ENCODE peak calls at places on chromosomes 7 and 10, in ten cellular contexts. F is tibial artery, O is fibroblast of lung, B is adrenal gland, X is OCI-LY7, Z is mammary epithelial cell, Q is suprapubic skin, E is body of pancreas, V is ascending aorta, L is IMR-90. A is an unnamed sample.

GRCh38 chr7:73703985-73704639 is 15.4 kb downstream of the STX1A start:
- DNase-seq in F (no peak), O (peak; percentile 65), B (peak; percentile 62), X (peak; percentile 19), Z (no peak), Q (no peak), E (peak; percentile 57), V (no peak), L (peak; percentile 12), A (no peak)

GRCh38 chr7:25671087-25671486 is 442.8 kb upstream of the NPVF start:
- DNase-seq in F (no peak), O (peak; percentile 39), B (no peak), X (no peak), Z (no peak), Q (no peak), E (no peak), V (no peak), L (no peak), A (no peak)

GRCh38 chr10:97503413-97503812 is 4.7 kb downstream of the UBTD1 start:
- DNase-seq in F (no peak), O (no peak), B (no peak), X (no peak), Z (no peak), Q (no peak), E (no peak), V (no peak), L (no peak), A (no peak)

GRCh38 chr10:122878799-122879338 is 512 bp downstream of the FAM24B start:
- DNase-seq in F (no peak), O (no peak), B (no peak), X (peak; percentile 11), Z (no peak), Q (no peak), E (peak; percentile 75), V (no peak), L (no peak), A (no peak)

GRCh38 chr10:113746188-113746950 is 5.1 kb upstream of the PLEKHS1 start:
- DNase-seq in F (no peak), O (no peak), B (no peak), X (no peak), Z (no peak), Q (no peak), E (peak; percentile 26), V (no peak), L (no peak), A (no peak)

GRCh38 chr7:68038621-68039314 is 1042.1 kb downstream of the TYW1 start:
- DNase-seq in F (no peak), O (peak; percentile 6), B (no peak), X (no peak), Z (no peak), Q (no peak), E (no peak), V (no peak), L (no peak), A (no peak)

GRCh38 chr7:25391295-25391861 is 163.1 kb upstream of the NPVF start:
- DNase-seq in F (no peak), O (peak; percentile 72), B (no peak), X (peak; percentile 7), Z (no peak), Q (no peak), E (no peak), V (no peak), L (peak; percentile 22), A (no peak)

GRCh38 chr7:31146026-31146425 is 93.9 kb downstream of the ADCYAP1R1 start:
- DNase-seq in F (no peak), O (no peak), B (no peak), X (no peak), Z (peak; percentile 48), Q (no peak), E (no peak), V (no peak), L (no peak), A (no peak)

GRCh38 chr7:139823855-139824670 is 5.0 kb upstream of the TBXAS1 start:
- DNase-seq in F (no peak), O (peak; percentile 92), B (no peak), X (no peak), Z (no peak), Q (no peak), E (no peak), V (no peak), L (peak; percentile 90), A (no peak)
- TF ChIP-seq CTCF in F (no peak), O (no peak), B (no peak), X (no peak), Z (no peak), Q (no peak), E (no peak), V (no peak), L (no peak), A (no peak)

DNA sequence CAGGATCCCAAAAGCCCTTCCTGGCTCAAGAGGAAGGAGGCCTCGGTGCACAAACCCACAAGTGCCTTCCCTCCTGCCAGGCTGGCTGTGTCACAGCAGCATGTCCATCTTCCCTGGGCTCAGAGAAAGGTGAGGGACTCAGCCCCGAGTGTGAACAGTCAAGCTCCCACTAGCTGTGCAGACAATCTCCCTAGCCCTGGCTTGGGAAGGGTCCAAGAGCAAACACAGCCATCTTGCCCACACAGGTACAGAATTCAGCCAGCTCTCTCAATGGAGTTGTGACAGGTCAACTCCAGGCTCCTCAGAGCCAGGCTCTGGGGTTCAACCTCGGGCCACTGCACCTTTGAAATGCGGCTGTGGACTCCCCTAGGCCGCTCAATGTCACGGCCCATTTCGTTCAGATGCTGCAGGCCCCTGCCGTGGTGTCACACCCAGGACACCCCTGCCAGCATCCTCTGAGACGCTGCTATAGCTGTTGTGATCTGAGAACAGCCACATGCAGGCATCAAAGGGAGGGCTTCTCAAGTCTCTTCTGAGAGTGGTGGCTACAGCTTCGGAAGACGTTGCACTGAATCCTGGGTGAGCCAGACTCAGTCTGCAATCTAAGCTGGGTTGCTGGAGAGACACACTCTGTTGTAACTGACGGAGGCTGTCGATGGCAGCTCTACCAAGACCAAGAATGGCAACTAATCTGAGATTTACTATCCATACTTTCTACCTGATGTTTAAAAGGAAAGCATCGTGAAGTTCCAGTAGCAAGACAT is 137.8 kb downstream of the DIP2C start:
- DNase-seq in F (no peak), O (no peak), B (no peak), X (no peak), Z (no peak), Q (no peak), E (no peak), V (no peak), L (no peak), A (no peak)
- H3K4me1 ChIP-seq in F (peaks cover 34% of the 10 kb centered on the region), O (no peaks in the 10 kb centered on the region), B (no peaks in the 10 kb centered on the region), X (peaks cover 15% of the 10 kb centered on the region), Z (no peaks in the 10 kb centered on the region), Q (peaks cover 13% of the 10 kb centered on the region), E (peaks cover 8% of the 10 kb centered on the region), V (peaks cover 6% of the 10 kb centered on the region), L (peaks cover 11% of the 10 kb centered on the region), A (peaks cover 26% of the 10 kb centered on the region)

DNA sequence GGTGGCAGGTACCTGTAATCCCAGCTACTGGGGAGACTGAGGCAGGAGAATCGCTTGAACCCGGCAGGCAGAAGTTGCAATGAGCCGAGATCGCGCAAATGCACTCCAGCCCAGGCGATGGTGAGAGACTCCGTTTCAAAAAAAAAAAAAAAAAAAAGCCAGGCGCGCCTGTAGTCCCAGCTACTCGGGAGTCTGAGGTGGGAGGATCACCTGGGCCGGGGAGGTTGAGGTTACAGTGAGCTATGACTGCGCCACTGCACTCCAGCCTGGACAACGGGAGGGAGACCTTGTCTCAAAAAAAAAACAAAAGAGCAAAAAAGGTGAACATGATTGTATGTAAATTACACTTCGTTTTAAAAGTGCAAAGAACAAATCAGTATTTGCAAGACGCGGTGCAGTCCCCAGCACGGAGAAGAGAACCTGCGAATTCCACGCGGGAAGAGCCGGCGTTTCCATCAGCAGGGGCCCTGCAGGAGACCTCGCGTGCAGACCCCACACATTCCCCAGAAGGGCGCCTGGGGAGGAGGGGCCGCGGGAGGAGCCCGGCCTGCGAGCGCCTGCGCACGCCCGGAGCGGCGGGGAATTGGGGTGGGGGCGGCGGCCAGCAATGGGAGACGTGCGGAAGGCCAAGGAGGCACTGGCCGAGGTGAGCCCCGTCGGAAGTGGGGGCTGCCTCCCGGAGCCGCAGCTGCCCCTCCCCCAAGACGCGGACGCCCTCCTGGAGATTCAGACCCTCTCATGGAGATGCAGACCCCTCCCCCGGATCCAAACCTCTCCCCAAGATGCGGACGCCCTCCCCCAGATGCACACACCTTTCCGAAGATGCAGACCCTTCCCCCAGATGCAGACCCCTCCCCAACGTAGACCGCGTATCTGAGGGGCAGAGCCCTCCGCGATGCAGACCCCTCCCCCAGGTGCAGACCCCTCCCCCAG is 16.7 kb upstream of the SUN1 start:
- DNase-seq in F (no peak), O (no peak), B (no peak), X (peak; percentile 45), Z (no peak), Q (no peak), E (peak; percentile 52), V (no peak), L (no peak), A (no peak)
- H3K27ac ChIP-seq in F (peak overlapping the region; percentile 88), O (no peak overlapping the region), B (peak overlapping the region; percentile 90), X (no peak overlapping the region), Z (no peak overlapping the region), Q (peak overlapping the region; percentile 94), E (peak overlapping the region; percentile 77), V (peak overlapping the region; percentile 98), L (peak overlapping the region; percentile 57), A (peak overlapping the region; percentile 96)

GRCh38 chr7:27144799-27145166 is 1.3 kb upstream of the HOXA5 start:
- DNase-seq in F (peak; percentile 55), O (no peak), B (no peak), X (no peak), Z (peak; percentile 62), Q (peak; percentile 76), E (no peak), V (peak; percentile 58), L (no peak), A (no peak)

GRCh38 chr7:27142562-27143021 is 889 bp downstream of the HOXA5 start:
- DNase-seq in F (peak; percentile 59), O (no peak), B (peak; percentile 24), X (no peak), Z (peak; percentile 44), Q (peak; percentile 74), E (no peak), V (no peak), L (no peak), A (no peak)

GRCh38 chr7:27143022-27143949 is at the start of gene HOXA5:
- DNase-seq in F (peak; percentile 73), O (peak; percentile 100), B (peak; percentile 96), X (peak; percentile 48), Z (peak; percentile 99), Q (peak; percentile 80), E (peak; percentile 45), V (peak; percentile 94), L (peak; percentile 100), A (no peak)

GRCh38 chr7:27145167-27145883 is 1.8 kb upstream of the HOXA5 start:
- DNase-seq in F (peak; percentile 64), O (no peak), B (peak; percentile 23), X (no peak), Z (peak; percentile 60), Q (peak; percentile 77), E (no peak), V (peak; percentile 63), L (no peak), A (no peak)

DNA sequence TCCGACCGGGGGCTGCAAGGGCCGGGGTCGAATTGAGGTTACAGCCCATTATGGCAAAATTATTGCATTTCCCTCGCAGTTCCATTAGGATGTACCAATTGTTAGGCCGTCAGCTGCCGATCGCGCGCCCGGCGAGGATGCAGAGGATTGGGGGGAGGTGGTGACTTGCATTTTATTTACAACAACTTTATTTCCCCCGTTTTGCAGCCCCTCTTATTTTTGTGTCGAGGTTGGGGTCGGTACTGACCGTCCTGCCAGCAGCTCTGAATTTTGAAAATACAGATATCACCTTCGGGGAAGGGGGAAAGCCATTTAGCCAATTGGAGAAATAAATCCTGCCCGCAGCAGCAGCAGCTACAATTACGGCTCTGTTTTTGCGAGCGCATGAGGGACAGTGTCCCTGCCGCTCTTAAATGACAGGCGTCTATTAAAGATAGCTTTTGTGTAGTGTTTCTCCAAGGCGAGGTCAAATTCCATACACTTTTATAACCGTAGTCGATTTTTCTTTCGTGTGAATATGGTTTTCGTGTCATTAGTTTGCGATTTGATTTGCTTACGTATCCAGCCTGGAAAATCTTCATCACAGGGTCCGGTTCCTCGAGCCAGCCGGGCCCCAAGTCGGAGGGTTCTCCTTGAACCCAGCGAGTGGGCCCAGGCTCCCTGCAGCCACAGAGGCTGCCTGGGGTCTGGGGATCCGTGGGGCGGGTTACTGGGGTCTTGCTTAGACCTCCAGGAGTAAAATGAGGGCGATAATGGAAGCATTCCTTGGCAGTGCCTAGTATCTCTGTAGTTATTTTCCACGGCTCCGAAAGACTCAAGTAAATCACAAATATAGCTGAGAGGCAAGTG is 693 bp upstream of the HOXA5 start:
- DNase-seq in F (no peak), O (peak; percentile 76), B (peak; percentile 19), X (no peak), Z (peak; percentile 57), Q (peak; percentile 77), E (no peak), V (no peak), L (peak; percentile 72), A (no peak)
- TF ChIP-seq CTCF in F (no peak), O (no peak), B (no peak), X (peak; percentile 34), Z (no peak), Q (no peak), E (no peak), V (no peak), L (no peak), A (no peak)

A was measured in thoracic aorta.